ENCODE peak calls at places on chromosomes 7 and 10, in eight cellular contexts. One of them, this sample, is unnamed. For H3K4me1, the result is how much of the 10 kb centered on the place peaks cover.

GRCh38 chr10:13882112-13882711 is 295.4 kb downstream of the PRPF18 start:
- DNase-seq in breast epithelium: peak
- DNase-seq in colonic mucosa: no peak
- DNase-seq in neuronal stem cell: peak
- DNase-seq in aorta: no peak
- DNase-seq in PC-9: peak
- DNase-seq in suprapubic skin: no peak
- DNase-seq in cardiac muscle cell: no peak
- DNase-seq in this sample: no peak

GRCh38 chr7:7719235-7719634 is 828 bp upstream of the RPA3 start:
- DNase-seq in suprapubic skin: no peak
- DNase-seq in aorta: no peak
- DNase-seq in breast epithelium: peak
- DNase-seq in colonic mucosa: peak
- DNase-seq in neuronal stem cell: no peak
- DNase-seq in cardiac muscle cell: no peak
- DNase-seq in PC-9: peak
- DNase-seq in this sample: peak

GRCh38 chr7:130463553-130464434 is 23.0 kb upstream of the CEP41 start:
- DNase-seq in colonic mucosa: no peak
- DNase-seq in PC-9: no peak
- DNase-seq in suprapubic skin: no peak
- DNase-seq in breast epithelium: no peak
- DNase-seq in neuronal stem cell: no peak
- DNase-seq in cardiac muscle cell: no peak
- DNase-seq in aorta: no peak
- DNase-seq in this sample: no peak

GRCh38 chr10:43775379-43775778 is 126.7 kb upstream of the ZNF32 start:
- DNase-seq in suprapubic skin: no peak
- DNase-seq in neuronal stem cell: no peak
- DNase-seq in PC-9: no peak
- DNase-seq in cardiac muscle cell: no peak
- DNase-seq in aorta: no peak
- DNase-seq in breast epithelium: no peak
- DNase-seq in colonic mucosa: no peak
- DNase-seq in this sample: no peak

GRCh38 chr10:103413540-103413939 is 17.1 kb downstream of the PDCD11 start:
- DNase-seq in aorta: no peak
- DNase-seq in colonic mucosa: no peak
- DNase-seq in suprapubic skin: no peak
- DNase-seq in neuronal stem cell: no peak
- DNase-seq in cardiac muscle cell: no peak
- DNase-seq in breast epithelium: no peak
- DNase-seq in PC-9: no peak
- DNase-seq in this sample: no peak

GRCh38 chr10:43396061-43396927 is 12.7 kb downstream of the HNRNPF start:
- DNase-seq in neuronal stem cell: peak
- DNase-seq in suprapubic skin: peak
- DNase-seq in breast epithelium: peak
- DNase-seq in aorta: peak
- DNase-seq in colonic mucosa: peak
- DNase-seq in cardiac muscle cell: peak
- DNase-seq in PC-9: peak
- DNase-seq in this sample: peak

GRCh38 chr7:140810830-140811556 is 113.7 kb downstream of the BRAF start:
- DNase-seq in breast epithelium: peak
- DNase-seq in aorta: no peak
- DNase-seq in neuronal stem cell: peak
- DNase-seq in colonic mucosa: peak
- DNase-seq in PC-9: peak
- DNase-seq in cardiac muscle cell: peak
- DNase-seq in suprapubic skin: peak
- DNase-seq in this sample: peak

GRCh38 chr7:116691664-116692063 is 19.7 kb downstream of the MET start:
- DNase-seq in cardiac muscle cell: peak
- DNase-seq in suprapubic skin: no peak
- DNase-seq in colonic mucosa: no peak
- DNase-seq in aorta: no peak
- DNase-seq in PC-9: no peak
- DNase-seq in breast epithelium: no peak
- DNase-seq in neuronal stem cell: no peak
- DNase-seq in this sample: no peak

GRCh38 chr7:66296555-66296954 is 91.4 kb downstream of the TPST1 start:
- DNase-seq in aorta: no peak
- DNase-seq in neuronal stem cell: no peak
- DNase-seq in suprapubic skin: no peak
- DNase-seq in colonic mucosa: no peak
- DNase-seq in breast epithelium: no peak
- DNase-seq in PC-9: no peak
- DNase-seq in cardiac muscle cell: no peak
- DNase-seq in this sample: no peak

GRCh38 chr7:7175075-7175695 is 7.2 kb upstream of the C1GALT1 start:
- DNase-seq in cardiac muscle cell: no peak
- DNase-seq in aorta: no peak
- DNase-seq in PC-9: no peak
- DNase-seq in breast epithelium: no peak
- DNase-seq in suprapubic skin: no peak
- DNase-seq in neuronal stem cell: no peak
- DNase-seq in colonic mucosa: no peak
- DNase-seq in this sample: no peak

GRCh38 chr10:484441-484924 is 205.0 kb downstream of the DIP2C start:
- DNase-seq in PC-9: no peak
- DNase-seq in neuronal stem cell: no peak
- DNase-seq in colonic mucosa: peak
- DNase-seq in breast epithelium: no peak
- DNase-seq in aorta: peak
- DNase-seq in suprapubic skin: no peak
- DNase-seq in cardiac muscle cell: peak
- DNase-seq in this sample: no peak

GRCh38 chr7:137990251-137990901 is 11.5 kb downstream of the CREB3L2 start:
- DNase-seq in cardiac muscle cell: no peak
- DNase-seq in colonic mucosa: no peak
- DNase-seq in aorta: no peak
- DNase-seq in breast epithelium: no peak
- DNase-seq in PC-9: no peak
- DNase-seq in neuronal stem cell: no peak
- DNase-seq in suprapubic skin: no peak
- DNase-seq in this sample: no peak
- H3K4me1 ChIP-seq in cardiac muscle cell: under half
- H3K4me1 ChIP-seq in colonic mucosa: under half
- H3K4me1 ChIP-seq in aorta: under half
- H3K4me1 ChIP-seq in breast epithelium: half or more
- H3K4me1 ChIP-seq in PC-9: under half
- H3K4me1 ChIP-seq in neuronal stem cell: under half
- H3K4me1 ChIP-seq in suprapubic skin: half or more
- H3K4me1 ChIP-seq in this sample: half or more

GRCh38 chr7:107996072-107996824 is 6.7 kb downstream of the LAMB1 start:
- DNase-seq in colonic mucosa: no peak
- DNase-seq in cardiac muscle cell: no peak
- DNase-seq in breast epithelium: no peak
- DNase-seq in suprapubic skin: no peak
- DNase-seq in PC-9: peak
- DNase-seq in neuronal stem cell: no peak
- DNase-seq in aorta: no peak
- DNase-seq in this sample: no peak
- H3K4me1 ChIP-seq in colonic mucosa: under half
- H3K4me1 ChIP-seq in cardiac muscle cell: under half
- H3K4me1 ChIP-seq in breast epithelium: under half
- H3K4me1 ChIP-seq in suprapubic skin: under half
- H3K4me1 ChIP-seq in PC-9: half or more
- H3K4me1 ChIP-seq in neuronal stem cell: under half
- H3K4me1 ChIP-seq in aorta: under half
- H3K4me1 ChIP-seq in this sample: under half

DNA sequence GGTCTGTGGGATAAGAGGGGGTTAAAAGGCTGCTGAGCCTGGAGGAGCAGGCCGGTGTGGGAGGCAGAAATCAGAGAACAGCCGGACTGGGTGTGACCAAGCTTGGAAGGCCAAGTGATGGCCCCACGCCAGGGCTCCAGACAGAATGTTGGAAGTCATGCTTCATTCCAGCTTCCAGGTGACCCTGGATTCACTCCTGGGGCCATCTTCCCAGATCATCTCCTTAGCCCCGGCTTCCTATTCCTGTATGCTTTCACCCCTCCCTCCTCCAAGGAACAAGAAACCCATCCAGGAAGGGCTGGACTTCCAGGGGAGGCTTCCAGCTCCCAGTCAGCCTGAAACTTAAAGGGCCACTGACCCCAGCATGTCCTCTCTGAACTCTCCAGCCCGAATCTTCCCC is 1.0 kb downstream of the INMT start:
- DNase-seq in cardiac muscle cell: no peak
- DNase-seq in suprapubic skin: peak
- DNase-seq in breast epithelium: no peak
- DNase-seq in neuronal stem cell: no peak
- DNase-seq in PC-9: no peak
- DNase-seq in aorta: peak
- DNase-seq in colonic mucosa: peak
- DNase-seq in this sample: peak
- H3K4me1 ChIP-seq in cardiac muscle cell: under half
- H3K4me1 ChIP-seq in suprapubic skin: under half
- H3K4me1 ChIP-seq in breast epithelium: under half
- H3K4me1 ChIP-seq in neuronal stem cell: under half
- H3K4me1 ChIP-seq in PC-9: under half
- H3K4me1 ChIP-seq in aorta: under half
- H3K4me1 ChIP-seq in colonic mucosa: under half
- H3K4me1 ChIP-seq in this sample: under half

DNA sequence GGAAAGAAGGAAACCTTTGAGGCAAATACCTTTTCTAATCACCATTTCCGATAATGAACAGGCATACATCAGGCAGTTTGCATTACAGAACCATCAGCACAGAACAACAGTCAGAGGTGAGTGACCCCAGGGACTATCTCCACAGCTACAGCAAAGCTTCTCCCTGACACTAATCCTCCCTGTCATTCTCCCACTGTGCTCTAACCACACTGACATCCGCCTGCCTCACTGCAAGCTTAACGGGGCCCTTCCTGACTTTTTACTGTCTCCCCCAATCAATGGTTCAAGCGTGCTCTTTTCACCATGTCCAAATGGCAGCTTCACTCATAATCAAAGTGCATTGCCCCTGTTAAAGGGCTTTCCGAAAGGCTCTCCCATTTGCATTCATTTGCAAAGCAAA is 196.4 kb downstream of the DNAJC1 start:
- DNase-seq in aorta: no peak
- DNase-seq in breast epithelium: no peak
- DNase-seq in PC-9: no peak
- DNase-seq in colonic mucosa: no peak
- DNase-seq in neuronal stem cell: peak
- DNase-seq in suprapubic skin: no peak
- DNase-seq in cardiac muscle cell: peak
- DNase-seq in this sample: no peak
- H3K4me1 ChIP-seq in aorta: under half
- H3K4me1 ChIP-seq in breast epithelium: under half
- H3K4me1 ChIP-seq in PC-9: under half
- H3K4me1 ChIP-seq in colonic mucosa: under half
- H3K4me1 ChIP-seq in neuronal stem cell: under half
- H3K4me1 ChIP-seq in suprapubic skin: under half
- H3K4me1 ChIP-seq in cardiac muscle cell: under half
- H3K4me1 ChIP-seq in this sample: under half

GRCh38 chr7:22667187-22667561 is 59.8 kb upstream of the IL6 start:
- DNase-seq in breast epithelium: no peak
- DNase-seq in neuronal stem cell: no peak
- DNase-seq in colonic mucosa: no peak
- DNase-seq in PC-9: no peak
- DNase-seq in cardiac muscle cell: no peak
- DNase-seq in aorta: no peak
- DNase-seq in suprapubic skin: no peak
- DNase-seq in this sample: no peak
- H3K4me1 ChIP-seq in breast epithelium: under half
- H3K4me1 ChIP-seq in neuronal stem cell: under half
- H3K4me1 ChIP-seq in colonic mucosa: under half
- H3K4me1 ChIP-seq in PC-9: half or more
- H3K4me1 ChIP-seq in cardiac muscle cell: under half
- H3K4me1 ChIP-seq in aorta: under half
- H3K4me1 ChIP-seq in suprapubic skin: under half
- H3K4me1 ChIP-seq in this sample: under half

GRCh38 chr7:80496586-80496985 is 15.3 kb downstream of the GNAT3 start:
- DNase-seq in suprapubic skin: no peak
- DNase-seq in breast epithelium: no peak
- DNase-seq in PC-9: no peak
- DNase-seq in colonic mucosa: no peak
- DNase-seq in neuronal stem cell: no peak
- DNase-seq in aorta: no peak
- DNase-seq in cardiac muscle cell: no peak
- DNase-seq in this sample: no peak
- H3K4me1 ChIP-seq in suprapubic skin: under half
- H3K4me1 ChIP-seq in breast epithelium: under half
- H3K4me1 ChIP-seq in PC-9: under half
- H3K4me1 ChIP-seq in colonic mucosa: under half
- H3K4me1 ChIP-seq in neuronal stem cell: under half
- H3K4me1 ChIP-seq in aorta: under half
- H3K4me1 ChIP-seq in cardiac muscle cell: under half
- H3K4me1 ChIP-seq in this sample: under half

GRCh38 chr10:71964669-71965515 is 697 bp downstream of the CHST3 start:
- DNase-seq in breast epithelium: peak
- DNase-seq in cardiac muscle cell: peak
- DNase-seq in suprapubic skin: peak
- DNase-seq in colonic mucosa: peak
- DNase-seq in neuronal stem cell: no peak
- DNase-seq in aorta: peak
- DNase-seq in PC-9: peak
- DNase-seq in this sample: no peak
- H3K4me1 ChIP-seq in breast epithelium: under half
- H3K4me1 ChIP-seq in cardiac muscle cell: under half
- H3K4me1 ChIP-seq in suprapubic skin: half or more
- H3K4me1 ChIP-seq in colonic mucosa: under half
- H3K4me1 ChIP-seq in neuronal stem cell: under half
- H3K4me1 ChIP-seq in aorta: under half
- H3K4me1 ChIP-seq in PC-9: under half
- H3K4me1 ChIP-seq in this sample: under half

GRCh38 chr7:23043441-23043840 is 29.5 kb upstream of the HYCC1 start:
- DNase-seq in neuronal stem cell: no peak
- DNase-seq in suprapubic skin: no peak
- DNase-seq in cardiac muscle cell: no peak
- DNase-seq in colonic mucosa: no peak
- DNase-seq in breast epithelium: no peak
- DNase-seq in PC-9: no peak
- DNase-seq in aorta: no peak
- DNase-seq in this sample: no peak

DNA sequence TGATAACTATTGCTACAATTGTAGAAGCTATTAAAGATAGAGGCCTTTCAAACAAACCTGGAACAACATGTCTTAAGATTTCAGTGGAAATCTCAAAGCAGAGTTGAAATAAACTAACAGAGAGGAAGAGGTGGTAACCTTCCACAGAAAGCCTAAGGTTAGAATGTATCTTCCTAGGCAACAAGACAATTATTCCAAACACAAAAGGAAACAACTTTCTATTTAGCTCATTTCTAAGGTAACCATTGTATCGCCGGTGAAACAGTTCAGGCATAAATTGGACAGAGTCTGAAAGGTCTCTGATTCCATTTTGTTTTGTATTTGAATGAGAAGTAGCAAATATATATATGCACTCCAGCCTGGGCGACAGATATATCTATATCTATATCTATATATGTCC is 30.7 kb upstream of the HYCC1 start:
- DNase-seq in aorta: no peak
- DNase-seq in suprapubic skin: no peak
- DNase-seq in colonic mucosa: no peak
- DNase-seq in neuronal stem cell: no peak
- DNase-seq in breast epithelium: no peak
- DNase-seq in cardiac muscle cell: no peak
- DNase-seq in PC-9: no peak
- DNase-seq in this sample: no peak
- H3K4me1 ChIP-seq in aorta: under half
- H3K4me1 ChIP-seq in suprapubic skin: under half
- H3K4me1 ChIP-seq in colonic mucosa: under half
- H3K4me1 ChIP-seq in neuronal stem cell: under half
- H3K4me1 ChIP-seq in breast epithelium: under half
- H3K4me1 ChIP-seq in cardiac muscle cell: under half
- H3K4me1 ChIP-seq in PC-9: under half
- H3K4me1 ChIP-seq in this sample: under half

GRCh38 chr10:75111367-75111905 is at the start of gene SAMD8:
- DNase-seq in cardiac muscle cell: peak
- DNase-seq in suprapubic skin: peak
- DNase-seq in aorta: peak
- DNase-seq in breast epithelium: peak
- DNase-seq in neuronal stem cell: peak
- DNase-seq in PC-9: peak
- DNase-seq in colonic mucosa: peak
- DNase-seq in this sample: peak
- H3K4me1 ChIP-seq in cardiac muscle cell: under half
- H3K4me1 ChIP-seq in suprapubic skin: under half
- H3K4me1 ChIP-seq in aorta: under half
- H3K4me1 ChIP-seq in breast epithelium: under half
- H3K4me1 ChIP-seq in neuronal stem cell: under half
- H3K4me1 ChIP-seq in PC-9: under half
- H3K4me1 ChIP-seq in colonic mucosa: under half
- H3K4me1 ChIP-seq in this sample: under half

This sample was measured in pancreas.